ENCODE peak calls at places on chromosomes 2 and 18, in five cellular contexts. B, J, D, M and P are unnamed samples.

GRCh38 chr2:46621499-46621898 is 142.1 kb downstream of the TMEM247 start:
- DNase-seq in M (no peak), J (no peak), D (no peak), B (no peak), P (no peak)

GRCh38 chr2:197793456-197793855 is 8.3 kb upstream of the BOLL start:
- DNase-seq in D (no peak), B (no peak), J (no peak), M (no peak), P (no peak)

GRCh38 chr18:3593381-3593903 is 143.5 kb downstream of the TGIF1 start:
- DNase-seq in J (peak; percentile 94), M (no peak), B (no peak), D (no peak), P (no peak)

GRCh38 chr2:101439716-101440115 is 35.2 kb downstream of the RFX8 start:
- DNase-seq in J (no peak), B (no peak), M (no peak), D (no peak), P (no peak)

GRCh38 chr2:9565436-9566153 is 10.0 kb upstream of the ADAM17 start:
- DNase-seq in M (peak; percentile 76), J (peak; percentile 85), D (no peak), B (no peak), P (peak; percentile 93)

GRCh38 chr2:99031481-99031880 is 95.5 kb upstream of the CRACDL start:
- DNase-seq in M (no peak), J (no peak), B (no peak), D (no peak), P (no peak)

GRCh38 chr2:233838726-233839446 is 15.4 kb downstream of the HJURP start:
- DNase-seq in M (no peak), B (peak; percentile 29), D (no peak), J (no peak), P (no peak)

GRCh38 chr2:129885735-129886134 is 93.7 kb upstream of the RAB6C start:
- DNase-seq in D (no peak), B (no peak), J (no peak), M (no peak), P (no peak)

GRCh38 chr2:84942964-84943421 is 28.0 kb upstream of the KCMF1 start:
- DNase-seq in J (no peak), M (no peak), B (no peak), D (no peak), P (no peak)

GRCh38 chr2:181072486-181072885 is 92.1 kb downstream of the UBE2E3 start:
- DNase-seq in D (no peak), M (no peak), B (no peak), J (no peak), P (no peak)

GRCh38 chr2:236825989-236826510 is 256.4 kb downstream of the ACKR3 start:
- DNase-seq in B (no peak), J (no peak), M (no peak), D (no peak), P (no peak)

GRCh38 chr2:30134582-30134981 is 12.2 kb upstream of the YPEL5 start:
- DNase-seq in M (no peak), B (no peak), J (no peak), D (no peak), P (no peak)

GRCh38 chr2:99600929-99601680 is 111.3 kb upstream of the REV1 start:
- DNase-seq in J (no peak), D (no peak), M (no peak), B (peak; percentile 52), P (no peak)

GRCh38 chr2:237733677-237734300 is 64.8 kb upstream of the RBM44 start:
- DNase-seq in J (no peak), M (no peak), B (no peak), D (peak; percentile 90), P (no peak)

GRCh38 chr2:53970095-53970897 is 497 bp downstream of the PSME4 start:
- DNase-seq in J (peak; percentile 51), B (peak; percentile 57), M (no peak), D (peak; percentile 44), P (peak; percentile 32)

GRCh38 chr2:86039178-86039962 is 66.3 kb downstream of the POLR1A start:
- DNase-seq in J (no peak), M (peak; percentile 12), B (no peak), D (no peak), P (no peak)

GRCh38 chr2:214649440-214650205 is 159.9 kb downstream of the BARD1 start:
- DNase-seq in J (no peak), D (no peak), M (no peak), B (no peak), P (no peak)

GRCh38 chr2:20362701-20363435 is 12.2 kb upstream of the PUM2 start:
- DNase-seq in D (no peak), B (no peak), M (no peak), J (no peak), P (no peak)

GRCh38 chr2:147227313-147227712 is 617.5 kb upstream of the ACVR2A start:
- DNase-seq in M (no peak), D (no peak), J (no peak), B (no peak), P (no peak)

GRCh38 chr18:11794195-11794594 is 57.0 kb upstream of the CHMP1B start:
- DNase-seq in J (no peak), M (no peak), B (no peak), D (no peak), P (no peak)

GRCh38 chr2:148531175-148532048 is 113.1 kb upstream of the EPC2 start:
- DNase-seq in M (no peak), J (no peak), D (no peak), B (no peak), P (no peak)

GRCh38 chr2:33077841-33078240 is 131.1 kb downstream of the LTBP1 start:
- DNase-seq in J (no peak), M (no peak), D (no peak), B (no peak), P (no peak)

GRCh38 chr2:96323849-96324248 is 1.3 kb upstream of the ITPRIPL1 start:
- DNase-seq in J (no peak), D (no peak), M (no peak), B (no peak), P (no peak)
- H3K27ac ChIP-seq in J (no peak overlapping the region), D (no peak overlapping the region), M (no peak overlapping the region), B (no peak overlapping the region), P (no peak overlapping the region)

GRCh38 chr2:8230466-8230865 is 451.4 kb upstream of the ID2 start:
- DNase-seq in D (no peak), J (no peak), M (no peak), B (no peak), P (no peak)

GRCh38 chr2:8236391-8236790 is 445.5 kb upstream of the ID2 start:
- DNase-seq in B (no peak), M (no peak), J (no peak), D (no peak), P (no peak)

GRCh38 chr2:8231909-8232308 is 449.9 kb upstream of the ID2 start:
- DNase-seq in M (no peak), J (no peak), D (no peak), B (no peak), P (no peak)

GRCh38 chr2:8234757-8235374 is 447.0 kb upstream of the ID2 start:
- DNase-seq in B (no peak), D (no peak), M (no peak), J (no peak), P (no peak)

DNA sequence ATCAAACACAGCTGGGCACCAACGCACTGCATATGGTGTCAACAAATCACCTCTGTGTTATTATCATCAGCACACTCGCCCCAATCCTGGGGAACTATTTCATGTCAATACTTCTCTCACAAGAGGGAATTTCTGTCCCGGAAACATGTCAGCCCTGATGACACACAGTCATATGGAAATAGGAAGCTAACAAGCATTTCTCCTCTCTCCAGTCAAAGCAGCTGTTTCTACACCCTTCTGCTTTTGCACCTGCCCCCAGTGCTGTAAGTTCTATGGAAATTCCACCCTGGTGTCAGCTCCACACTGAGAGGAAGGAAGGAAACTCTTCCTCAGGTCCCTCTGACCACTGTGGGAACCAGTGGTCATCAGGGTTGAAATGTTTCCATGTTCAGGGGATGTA is 447.6 kb upstream of the ID2 start:
- DNase-seq in J (no peak), M (no peak), D (no peak), B (no peak), P (no peak)
- TF ChIP-seq EP300 in J (no peak), M (no peak), D (no peak), B (no peak), P (peak; percentile 33)

GRCh38 chr2:142596334-142597088 is 281.0 kb upstream of the KYNU start:
- DNase-seq in B (no peak), D (peak; percentile 15), J (peak; percentile 68), M (no peak), P (no peak)

GRCh38 chr2:142592171-142592570 is 285.3 kb upstream of the KYNU start:
- DNase-seq in B (no peak), J (no peak), D (no peak), M (no peak), P (no peak)

GRCh38 chr2:142591408-142591807 is 286.1 kb upstream of the KYNU start:
- DNase-seq in J (no peak), B (no peak), D (no peak), M (no peak), P (no peak)

GRCh38 chr2:142599504-142599903 is 278.0 kb upstream of the KYNU start:
- DNase-seq in J (peak; percentile 55), M (no peak), B (no peak), D (peak; percentile 75), P (no peak)

DNA sequence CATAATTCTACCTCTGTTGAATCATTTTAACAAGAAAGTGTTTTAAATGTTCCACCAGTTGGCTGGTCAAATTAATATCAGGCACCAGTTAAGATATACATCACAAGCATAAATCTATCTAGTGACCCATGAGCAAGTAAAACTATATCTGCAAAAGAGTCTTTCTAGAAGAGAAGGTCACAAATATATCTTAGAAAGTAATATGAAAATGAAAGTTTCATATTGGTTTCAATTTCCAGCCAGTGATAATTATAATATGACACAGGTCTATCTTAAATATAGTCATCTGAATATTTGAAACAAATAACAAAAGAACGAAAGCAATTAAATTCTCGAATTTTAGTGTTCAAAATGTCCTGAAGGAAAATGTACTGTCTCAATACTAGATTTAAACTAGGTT is 282.5 kb upstream of the KYNU start:
- DNase-seq in J (no peak), B (no peak), D (no peak), M (no peak), P (no peak)
- H3K27ac ChIP-seq in J (no peak overlapping the region), B (no peak overlapping the region), D (no peak overlapping the region), M (no peak overlapping the region), P (no peak overlapping the region)

GRCh38 chr2:14774569-14774968 is 142.1 kb downstream of the LRATD1 start:
- DNase-seq in J (no peak), D (no peak), B (no peak), M (no peak), P (no peak)

GRCh38 chr2:14779252-14779651 is 146.7 kb downstream of the LRATD1 start:
- DNase-seq in M (no peak), B (no peak), J (no peak), D (peak; percentile 38), P (no peak)

GRCh38 chr2:14776216-14776615 is 143.7 kb downstream of the LRATD1 start:
- DNase-seq in B (no peak), D (no peak), J (no peak), M (no peak), P (no peak)

GRCh38 chr2:14781148-14781547 is 148.6 kb downstream of the LRATD1 start:
- DNase-seq in M (no peak), J (no peak), B (no peak), D (no peak), P (no peak)

DNA sequence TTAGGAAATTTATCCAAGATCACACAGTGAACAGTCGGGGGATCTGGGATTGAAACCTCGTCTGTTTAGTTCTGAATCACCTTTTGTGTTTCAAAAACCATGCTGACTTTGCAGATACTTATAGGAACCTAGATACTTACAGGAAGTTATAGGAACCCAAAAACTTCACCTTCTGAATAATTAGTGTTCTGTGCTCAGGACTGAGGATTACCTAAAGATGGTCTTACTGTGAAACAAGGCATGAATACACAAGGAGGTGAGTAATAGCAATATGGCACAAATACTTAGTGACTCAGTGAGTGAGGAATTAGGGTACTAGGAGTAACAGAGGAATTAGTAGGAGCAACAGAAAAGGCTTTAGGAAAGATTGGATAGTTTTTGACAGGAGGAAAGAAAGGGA is 145.5 kb downstream of the LRATD1 start:
- DNase-seq in M (no peak), B (no peak), D (no peak), J (no peak), P (no peak)
- TF ChIP-seq EP300 in M (no peak), B (no peak), D (no peak), J (no peak), P (no peak)